ENCODE peak calls at places on chromosome 20, in five cellular contexts. O is SK-N-SH, E is IMR-90, I is neuronal stem cell, A is tibial nerve. Z is an unnamed sample. For H3K36me3, the result is how much of the 10 kb centered on the place peaks cover.

GRCh38 chr20:34369265-34369664 is 6.2 kb downstream of the ITCH start:
- DNase-seq in I (no peak), E (no peak), O (no peak), A (no peak), Z (no peak)

GRCh38 chr20:13800728-13801134 is 15.9 kb downstream of the NDUFAF5 start:
- DNase-seq in E (peak), O (peak), A (peak), I (no peak), Z (peak)

GRCh38 chr20:9617940-9618339 is 103.5 kb downstream of the LAMP5 start:
- DNase-seq in I (no peak), O (peak), A (no peak), E (peak), Z (no peak)

GRCh38 chr20:46984391-46984790 is 89.7 kb downstream of the EYA2 start:
- DNase-seq in A (no peak), O (no peak), E (peak), I (no peak), Z (no peak)

GRCh38 chr20:44501448-44501847 is 20.4 kb downstream of the SERINC3 start:
- DNase-seq in O (no peak), A (no peak), E (peak), I (no peak), Z (no peak)

GRCh38 chr20:44832724-44833123 is 22.4 kb upstream of the RIMS4 start:
- DNase-seq in E (no peak), I (no peak), O (no peak), A (no peak), Z (no peak)

GRCh38 chr20:62025832-62026563 is 39.7 kb downstream of the TAF4 start:
- DNase-seq in A (peak), E (peak), I (no peak), O (peak), Z (no peak)

GRCh38 chr20:24501764-24502163 is 32.3 kb downstream of the SYNDIG1 start:
- DNase-seq in E (no peak), A (no peak), I (no peak), O (no peak), Z (no peak)

GRCh38 chr20:15544727-15545126 is 1028.5 kb downstream of the KIF16B start:
- DNase-seq in E (no peak), I (no peak), A (no peak), O (no peak), Z (no peak)

GRCh38 chr20:38770546-38770945 is 22.3 kb downstream of the ACTR5 start:
- DNase-seq in I (no peak), E (no peak), A (no peak), O (no peak), Z (no peak)

GRCh38 chr20:37846573-37846972 is 56.4 kb upstream of the VSTM2L start:
- DNase-seq in O (no peak), E (no peak), A (no peak), I (peak), Z (no peak)

GRCh38 chr20:25257130-25257529 is 9.2 kb downstream of the PYGB start:
- DNase-seq in O (no peak), I (no peak), A (no peak), E (no peak), Z (peak)

GRCh38 chr20:59469266-59470252 is 134.8 kb upstream of the PHACTR3 start:
- DNase-seq in E (no peak), O (no peak), A (no peak), I (no peak), Z (no peak)

GRCh38 chr20:37636212-37636975 is 57.4 kb upstream of the CTNNBL1 start:
- DNase-seq in I (no peak), A (no peak), O (no peak), E (no peak), Z (no peak)

GRCh38 chr20:37354210-37355195 is 8.6 kb downstream of the SRC start:
- DNase-seq in I (no peak), E (no peak), O (peak), A (no peak), Z (no peak)

GRCh38 chr20:60484316-60484715 is 526.1 kb downstream of the CDH26 start:
- DNase-seq in E (no peak), A (no peak), I (no peak), O (no peak), Z (no peak)

GRCh38 chr20:21312813-21313471 is 9.8 kb downstream of the XRN2 start:
- DNase-seq in I (no peak), A (no peak), O (no peak), E (no peak), Z (no peak)

GRCh38 chr20:33423141-33423834 is 20.3 kb downstream of the SNTA1 start:
- DNase-seq in O (no peak), I (no peak), A (no peak), E (peak), Z (no peak)

GRCh38 chr20:14604143-14604542 is 266.7 kb upstream of the FLRT3 start:
- DNase-seq in I (no peak), A (no peak), E (no peak), O (no peak), Z (no peak)

GRCh38 chr20:37202267-37202943 is 23.1 kb upstream of the MROH8 start:
- DNase-seq in I (no peak), E (peak), O (peak), A (peak), Z (peak)

GRCh38 chr20:891121-892080 is 24.7 kb downstream of the ANGPT4 start:
- DNase-seq in O (no peak), A (peak), I (no peak), E (no peak), Z (peak)

GRCh38 chr20:59020938-59021551 is 1.8 kb downstream of the TUBB1 start:
- DNase-seq in E (peak), O (no peak), A (no peak), I (no peak), Z (no peak)

GRCh38 chr20:59948828-59949720 is 8.9 kb downstream of the FAM217B start:
- DNase-seq in I (no peak), O (peak), E (peak), A (peak), Z (no peak)

GRCh38 chr20:38143646-38144554 is 21.2 kb downstream of the TGM2 start:
- DNase-seq in O (peak), A (no peak), E (peak), I (no peak), Z (no peak)

GRCh38 chr20:38927902-38928578 is 1.8 kb downstream of the FAM83D start:
- DNase-seq in I (no peak), A (no peak), E (no peak), O (no peak), Z (no peak)

GRCh38 chr20:41308290-41308691 is 9.2 kb downstream of the ZHX3 start:
- DNase-seq in E (peak), O (no peak), A (no peak), I (no peak), Z (no peak)

GRCh38 chr20:47283411-47283810 is 73.1 kb downstream of the ZMYND8 start:
- DNase-seq in O (no peak), E (no peak), I (no peak), A (no peak), Z (no peak)

GRCh38 chr20:31806564-31807355 is 12.4 kb upstream of the MYLK2 start:
- DNase-seq in A (no peak), E (no peak), O (no peak), I (no peak), Z (no peak)

GRCh38 chr20:36528875-36529425 is 12.4 kb upstream of the MYL9 start:
- DNase-seq in E (no peak), A (no peak), I (no peak), O (no peak), Z (no peak)

GRCh38 chr20:23415958-23416583 is 5.2 kb downstream of the NAPB start:
- DNase-seq in O (no peak), A (no peak), I (no peak), E (no peak), Z (no peak)

GRCh38 chr20:6828794-6829423 is 61.4 kb downstream of the BMP2 start:
- DNase-seq in A (peak), E (peak), I (peak), O (peak), Z (peak)

GRCh38 chr20:47785900-47786762 is 850 bp upstream of the SULF2 start:
- DNase-seq in A (peak), I (peak), O (peak), E (peak), Z (peak)

GRCh38 chr20:51636123-51636522 is 93.6 kb upstream of the NFATC2 start:
- DNase-seq in I (no peak), E (no peak), A (no peak), O (no peak), Z (no peak)

GRCh38 chr20:22584630-22584921 is 204 bp upstream of the FOXA2 start:
- DNase-seq in E (no peak), I (no peak), A (no peak), O (no peak), Z (no peak)

GRCh38 chr20:362271-363254 is 15.7 kb downstream of the NRSN2 start:
- DNase-seq in A (peak), O (peak), I (no peak), E (peak), Z (peak)

GRCh38 chr20:61684583-61685235 is 381.0 kb downstream of the TAF4 start:
- DNase-seq in I (no peak), E (no peak), O (no peak), A (no peak), Z (no peak)

GRCh38 chr20:44720994-44721784 is 6.0 kb downstream of the CCN5 start:
- DNase-seq in A (no peak), O (no peak), E (peak), I (no peak), Z (peak)

GRCh38 chr20:49825521-49826033 is 12.9 kb downstream of the SLC9A8 start:
- DNase-seq in I (no peak), A (no peak), E (no peak), O (no peak), Z (no peak)

GRCh38 chr20:49821850-49822249 is 9.2 kb downstream of the SLC9A8 start:
- DNase-seq in A (no peak), I (no peak), O (no peak), E (peak), Z (no peak)

GRCh38 chr20:49821381-49821780 is 8.8 kb downstream of the SLC9A8 start:
- DNase-seq in O (no peak), A (no peak), E (no peak), I (no peak), Z (no peak)

GRCh38 chr20:49823152-49823847 is 10.7 kb downstream of the SLC9A8 start:
- DNase-seq in E (no peak), I (no peak), A (no peak), O (no peak), Z (no peak)

GRCh38 chr20:49824206-49824605 is 11.6 kb downstream of the SLC9A8 start:
- DNase-seq in A (no peak), I (no peak), E (peak), O (no peak), Z (no peak)
- H3K27ac ChIP-seq in A (no peak), I (no peak), E (no peak), O (no peak), Z (no peak)

GRCh38 chr20:18971121-18971520 is 157.5 kb downstream of the SCP2D1 start:
- DNase-seq in O (no peak), E (no peak), I (no peak), A (no peak), Z (no peak)
- H3K36me3 ChIP-seq in O (under half), E (under half), I (under half), A (under half), Z (under half)

GRCh38 chr20:53020376-53020775 is 48.2 kb downstream of the TSHZ2 start:
- DNase-seq in E (no peak), I (no peak), O (no peak), A (no peak), Z (no peak)
- H3K27ac ChIP-seq in E (no peak), I (no peak), O (no peak), A (no peak), Z (peak)

GRCh38 chr20:57995381-57995977 is 233.0 kb downstream of the ANKRD60 start:
- DNase-seq in I (no peak), E (no peak), O (no peak), A (no peak), Z (no peak)
- H3K36me3 ChIP-seq in I (under half), E (under half), O (under half), A (under half), Z (under half)

DNA sequence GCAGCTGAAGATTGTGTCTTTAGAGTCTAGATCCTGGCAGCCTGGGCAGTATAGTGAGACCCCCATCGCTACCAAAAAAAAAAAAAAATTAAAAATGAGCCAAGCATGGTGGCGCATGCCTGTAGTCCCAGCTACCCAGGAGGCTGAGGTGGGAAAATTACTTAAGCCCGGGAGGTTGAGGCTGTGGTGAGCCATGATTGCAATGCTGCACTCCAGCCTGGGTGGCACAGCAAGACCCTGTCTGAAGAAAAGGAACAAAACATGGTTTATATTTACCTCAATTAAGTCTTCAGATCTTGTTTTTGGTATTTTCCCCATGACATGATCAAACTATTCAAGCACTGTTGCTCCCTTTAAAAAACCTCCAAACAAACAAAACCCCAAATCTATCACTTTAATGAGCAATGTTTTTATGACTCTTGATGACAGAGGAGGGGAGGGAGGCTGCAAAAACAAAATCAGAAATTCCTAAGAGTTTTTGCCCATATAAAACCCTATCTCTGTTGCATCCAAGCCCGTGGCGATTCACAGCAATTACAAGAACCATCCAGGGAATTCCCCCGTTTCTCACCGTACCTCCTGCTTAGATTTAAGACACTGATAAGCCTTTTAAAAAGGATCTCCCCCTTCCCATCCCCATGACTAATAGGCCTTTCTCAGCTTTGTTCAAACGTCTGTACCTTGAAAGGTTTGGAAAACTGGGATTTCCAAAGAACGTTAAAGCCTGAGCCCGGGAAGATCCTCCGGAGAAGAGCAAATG is 259.9 kb downstream of the BMP7 start:
- DNase-seq in I (peak), A (no peak), O (no peak), E (no peak), Z (no peak)
- H3K27ac ChIP-seq in I (peak), A (no peak), O (no peak), E (no peak), Z (no peak)

DNA sequence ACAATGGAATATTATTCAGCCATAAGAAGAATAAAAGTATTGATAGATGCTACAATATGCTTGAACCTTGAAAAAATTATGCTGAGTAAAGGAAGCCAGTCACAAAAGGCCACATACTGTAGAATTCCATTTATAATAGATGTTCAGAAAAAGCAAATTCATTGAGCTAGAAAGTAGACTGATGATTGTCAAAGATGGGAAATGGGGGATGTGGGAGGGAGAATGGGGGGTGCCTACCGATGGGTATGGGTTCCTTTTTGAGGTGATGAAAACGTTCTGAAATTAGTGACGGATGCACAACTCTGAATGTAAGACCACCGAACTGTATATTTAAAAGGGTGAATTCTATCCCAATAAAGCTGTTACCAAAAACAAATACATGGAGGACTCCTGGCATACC is 18.4 kb downstream of the UBE2V1 start:
- DNase-seq in O (no peak), I (no peak), E (no peak), A (no peak), Z (no peak)
- H3K36me3 ChIP-seq in O (under half), I (half or more), E (under half), A (under half), Z (under half)

Z was measured in breast epithelium.